ENCODE peak calls at places on chromosome 22, in five cellular contexts. One of them, this sample, is unnamed.
A peak's percentile ranks its signal among the peaks of the same experiment; 100 is the strongest.

GRCh38 chr22:32644252-32645100 is 157.0 kb upstream of the TIMP3 start:
- DNase-seq in PC-3: no peak
- DNase-seq in AG09309: no peak
- DNase-seq in transverse colon: peak; percentile 50
- DNase-seq in type B pancreatic cell: no peak
- DNase-seq in this sample: no peak

GRCh38 chr22:17964647-17965046 is 59.7 kb downstream of the MICAL3 start:
- DNase-seq in AG09309: no peak
- DNase-seq in PC-3: no peak
- DNase-seq in type B pancreatic cell: no peak
- DNase-seq in transverse colon: no peak
- DNase-seq in this sample: no peak

GRCh38 chr22:29154364-29155048 is 51.2 kb upstream of the EMID1 start:
- DNase-seq in AG09309: no peak
- DNase-seq in type B pancreatic cell: peak; percentile 90
- DNase-seq in PC-3: peak; percentile 64
- DNase-seq in transverse colon: peak; percentile 76
- DNase-seq in this sample: peak; percentile 77

GRCh38 chr22:44347549-44347948 is 34.8 kb upstream of the SHISAL1 start:
- DNase-seq in AG09309: no peak
- DNase-seq in PC-3: no peak
- DNase-seq in type B pancreatic cell: no peak
- DNase-seq in transverse colon: no peak
- DNase-seq in this sample: no peak

GRCh38 chr22:50236731-50237409 is 8.0 kb downstream of the TUBGCP6 start:
- DNase-seq in PC-3: peak; percentile 33
- DNase-seq in transverse colon: no peak
- DNase-seq in type B pancreatic cell: no peak
- DNase-seq in AG09309: no peak
- DNase-seq in this sample: no peak

GRCh38 chr22:47736166-47737034 is 974.0 kb downstream of the TBC1D22A start:
- DNase-seq in AG09309: no peak
- DNase-seq in transverse colon: no peak
- DNase-seq in type B pancreatic cell: no peak
- DNase-seq in PC-3: peak; percentile 86
- DNase-seq in this sample: no peak

GRCh38 chr22:20798974-20799373 is 25.1 kb downstream of the SERPIND1 start:
- DNase-seq in AG09309: no peak
- DNase-seq in type B pancreatic cell: no peak
- DNase-seq in PC-3: no peak
- DNase-seq in transverse colon: no peak
- DNase-seq in this sample: no peak

GRCh38 chr22:24161485-24161884 is 19.8 kb upstream of the SUSD2 start:
- DNase-seq in PC-3: no peak
- DNase-seq in AG09309: no peak
- DNase-seq in transverse colon: no peak
- DNase-seq in type B pancreatic cell: no peak
- DNase-seq in this sample: no peak

GRCh38 chr22:23274891-23275694 is 94.8 kb downstream of the BCR start:
- DNase-seq in AG09309: no peak
- DNase-seq in type B pancreatic cell: no peak
- DNase-seq in transverse colon: no peak
- DNase-seq in PC-3: no peak
- DNase-seq in this sample: no peak

GRCh38 chr22:21865041-21865440 is 2.4 kb downstream of the MAPK1 start:
- DNase-seq in PC-3: peak; percentile 70
- DNase-seq in AG09309: peak; percentile 71
- DNase-seq in transverse colon: no peak
- DNase-seq in type B pancreatic cell: no peak
- DNase-seq in this sample: no peak

GRCh38 chr22:18147791-18148507 is 2.0 kb upstream of the USP18 start:
- DNase-seq in transverse colon: no peak
- DNase-seq in type B pancreatic cell: no peak
- DNase-seq in PC-3: no peak
- DNase-seq in AG09309: no peak
- DNase-seq in this sample: no peak

GRCh38 chr22:46671824-46672432 is 51.7 kb downstream of the GRAMD4 start:
- DNase-seq in transverse colon: no peak
- DNase-seq in PC-3: no peak
- DNase-seq in type B pancreatic cell: no peak
- DNase-seq in AG09309: no peak
- DNase-seq in this sample: no peak

GRCh38 chr22:24429411-24430365 is 2.3 kb downstream of the ADORA2A start:
- DNase-seq in transverse colon: no peak
- DNase-seq in AG09309: no peak
- DNase-seq in PC-3: peak; percentile 36
- DNase-seq in type B pancreatic cell: no peak
- DNase-seq in this sample: no peak

GRCh38 chr22:23862103-23862502 is 4.4 kb downstream of the SLC2A11 start:
- DNase-seq in AG09309: no peak
- DNase-seq in type B pancreatic cell: no peak
- DNase-seq in PC-3: peak; percentile 49
- DNase-seq in transverse colon: no peak
- DNase-seq in this sample: no peak

GRCh38 chr22:32858957-32859356 is 57.5 kb downstream of the TIMP3 start:
- DNase-seq in AG09309: no peak
- DNase-seq in type B pancreatic cell: no peak
- DNase-seq in PC-3: no peak
- DNase-seq in transverse colon: no peak
- DNase-seq in this sample: no peak

GRCh38 chr22:30472994-30473720 is 1.3 kb upstream of the SEC14L3 start:
- DNase-seq in transverse colon: no peak
- DNase-seq in PC-3: no peak
- DNase-seq in AG09309: no peak
- DNase-seq in type B pancreatic cell: no peak
- DNase-seq in this sample: no peak

GRCh38 chr22:24894998-24895397 is 51.5 kb downstream of the LHFPL7 start:
- DNase-seq in type B pancreatic cell: no peak
- DNase-seq in AG09309: no peak
- DNase-seq in transverse colon: peak; percentile 83
- DNase-seq in PC-3: peak; percentile 65
- DNase-seq in this sample: peak; percentile 80

GRCh38 chr22:30439836-30440235 is 14.3 kb downstream of the MTFP1 start:
- DNase-seq in PC-3: no peak
- DNase-seq in type B pancreatic cell: no peak
- DNase-seq in AG09309: no peak
- DNase-seq in transverse colon: no peak
- DNase-seq in this sample: no peak

GRCh38 chr22:48885919-48886305 is 941.8 kb downstream of the BRD1 start:
- DNase-seq in transverse colon: no peak
- DNase-seq in AG09309: no peak
- DNase-seq in PC-3: no peak
- DNase-seq in type B pancreatic cell: peak; percentile 40
- DNase-seq in this sample: peak; percentile 38
- TF ChIP-seq CTCF in transverse colon: no peak
- TF ChIP-seq CTCF in AG09309: no peak
- TF ChIP-seq CTCF in PC-3: no peak
- TF ChIP-seq CTCF in type B pancreatic cell: no peak
- TF ChIP-seq CTCF in this sample: no peak

GRCh38 chr22:35726933-35727332 is 9.3 kb downstream of the APOL5 start:
- DNase-seq in AG09309: no peak
- DNase-seq in type B pancreatic cell: no peak
- DNase-seq in transverse colon: no peak
- DNase-seq in PC-3: no peak
- DNase-seq in this sample: no peak

GRCh38 chr22:35726398-35726797 is 8.7 kb downstream of the APOL5 start:
- DNase-seq in PC-3: no peak
- DNase-seq in transverse colon: no peak
- DNase-seq in AG09309: no peak
- DNase-seq in type B pancreatic cell: no peak
- DNase-seq in this sample: no peak

GRCh38 chr22:35729309-35729698 is 11.6 kb downstream of the APOL5 start:
- DNase-seq in type B pancreatic cell: no peak
- DNase-seq in PC-3: no peak
- DNase-seq in transverse colon: no peak
- DNase-seq in AG09309: no peak
- DNase-seq in this sample: no peak

GRCh38 chr22:35728639-35729308 is 11.1 kb downstream of the APOL5 start:
- DNase-seq in AG09309: no peak
- DNase-seq in transverse colon: peak; percentile 87
- DNase-seq in PC-3: peak; percentile 15
- DNase-seq in type B pancreatic cell: no peak
- DNase-seq in this sample: no peak

GRCh38 chr22:35727436-35727835 is 9.8 kb downstream of the APOL5 start:
- DNase-seq in AG09309: no peak
- DNase-seq in type B pancreatic cell: no peak
- DNase-seq in PC-3: no peak
- DNase-seq in transverse colon: no peak
- DNase-seq in this sample: no peak
- TF ChIP-seq CTCF in AG09309: no peak
- TF ChIP-seq CTCF in type B pancreatic cell: no peak
- TF ChIP-seq CTCF in PC-3: no peak
- TF ChIP-seq CTCF in transverse colon: no peak
- TF ChIP-seq CTCF in this sample: no peak

GRCh38 chr22:40001104-40001503 is 6.3 kb downstream of the FAM83F start:
- DNase-seq in type B pancreatic cell: no peak
- DNase-seq in AG09309: no peak
- DNase-seq in PC-3: no peak
- DNase-seq in transverse colon: no peak
- DNase-seq in this sample: no peak

GRCh38 chr22:39997421-39997820 is 2.7 kb downstream of the FAM83F start:
- DNase-seq in type B pancreatic cell: no peak
- DNase-seq in PC-3: no peak
- DNase-seq in AG09309: no peak
- DNase-seq in transverse colon: no peak
- DNase-seq in this sample: no peak

GRCh38 chr22:40000171-40000570 is 5.4 kb downstream of the FAM83F start:
- DNase-seq in transverse colon: no peak
- DNase-seq in AG09309: no peak
- DNase-seq in type B pancreatic cell: no peak
- DNase-seq in PC-3: no peak
- DNase-seq in this sample: no peak

GRCh38 chr22:39997939-39998726 is 3.4 kb downstream of the FAM83F start:
- DNase-seq in PC-3: peak; percentile 61
- DNase-seq in type B pancreatic cell: no peak
- DNase-seq in AG09309: no peak
- DNase-seq in transverse colon: peak; percentile 79
- DNase-seq in this sample: no peak

GRCh38 chr22:39999144-39999757 is 4.5 kb downstream of the FAM83F start:
- DNase-seq in PC-3: no peak
- DNase-seq in type B pancreatic cell: no peak
- DNase-seq in AG09309: no peak
- DNase-seq in transverse colon: peak; percentile 68
- DNase-seq in this sample: peak; percentile 41
- TF ChIP-seq CTCF in PC-3: no peak
- TF ChIP-seq CTCF in type B pancreatic cell: no peak
- TF ChIP-seq CTCF in AG09309: no peak
- TF ChIP-seq CTCF in transverse colon: no peak
- TF ChIP-seq CTCF in this sample: no peak

GRCh38 chr22:37752189-37753061 is 55.3 kb upstream of the GCAT start:
- DNase-seq in type B pancreatic cell: no peak
- DNase-seq in AG09309: peak; percentile 90
- DNase-seq in transverse colon: peak; percentile 89
- DNase-seq in PC-3: peak; percentile 98
- DNase-seq in this sample: peak; percentile 95
- TF ChIP-seq CTCF in type B pancreatic cell: peak; percentile 24
- TF ChIP-seq CTCF in AG09309: peak; percentile 35
- TF ChIP-seq CTCF in transverse colon: no peak
- TF ChIP-seq CTCF in PC-3: no peak
- TF ChIP-seq CTCF in this sample: no peak

DNA sequence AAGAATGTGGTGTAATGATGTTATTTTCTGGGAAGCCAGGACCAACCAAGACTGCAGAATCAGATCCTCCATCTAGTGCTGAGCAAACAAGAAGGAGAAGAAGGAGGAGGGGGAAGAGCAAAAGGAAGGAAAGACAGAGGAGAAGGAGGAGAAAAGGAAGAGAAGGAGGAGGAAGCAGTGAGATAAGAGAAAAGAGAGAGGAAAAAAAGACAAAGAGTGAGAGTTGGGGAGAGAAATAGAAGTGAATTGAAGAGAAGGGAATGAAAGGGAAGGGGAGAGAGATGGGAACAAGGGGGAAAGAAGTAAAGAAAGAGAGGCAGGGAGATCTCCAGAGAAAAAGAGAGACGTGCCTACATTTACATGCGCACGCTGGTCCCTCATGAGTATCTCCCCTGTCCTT is 153.5 kb downstream of the MN1 start:
- DNase-seq in transverse colon: no peak
- DNase-seq in PC-3: no peak
- DNase-seq in AG09309: no peak
- DNase-seq in type B pancreatic cell: no peak
- DNase-seq in this sample: no peak
- TF ChIP-seq CTCF in transverse colon: no peak
- TF ChIP-seq CTCF in PC-3: no peak
- TF ChIP-seq CTCF in AG09309: no peak
- TF ChIP-seq CTCF in type B pancreatic cell: no peak
- TF ChIP-seq CTCF in this sample: no peak

GRCh38 chr22:38843201-38843715 is 570 bp downstream of the NPTXR start:
- DNase-seq in transverse colon: peak; percentile 28
- DNase-seq in AG09309: no peak
- DNase-seq in PC-3: peak; percentile 55
- DNase-seq in type B pancreatic cell: no peak
- DNase-seq in this sample: no peak
- TF ChIP-seq CTCF in transverse colon: peak; percentile 20
- TF ChIP-seq CTCF in AG09309: peak; percentile 22
- TF ChIP-seq CTCF in PC-3: no peak
- TF ChIP-seq CTCF in type B pancreatic cell: peak; percentile 60
- TF ChIP-seq CTCF in this sample: no peak